ENCODE peak calls at places on chromosomes 5 and 9, in six cellular contexts. J, Q, L, Z, R and S are unnamed samples.

GRCh38 chr9:107794259-107794658 is 304.7 kb upstream of the KLF4 start:
- DNase-seq in J (no peak), Q (no peak), L (no peak), Z (peak), R (no peak), S (no peak)

GRCh38 chr5:126525630-126526245 is 69.3 kb downstream of the ALDH7A1 start:
- DNase-seq in J (peak), Q (no peak), L (peak), Z (no peak), R (no peak), S (no peak)

GRCh38 chr9:70986984-70987383 is 134.4 kb downstream of the TRPM3 start:
- DNase-seq in J (no peak), Q (no peak), L (no peak), Z (no peak), R (no peak), S (no peak)

GRCh38 chr9:720239-720881 is 121.1 kb upstream of the DMRT1 start:
- DNase-seq in J (no peak), Q (no peak), L (no peak), Z (no peak), R (no peak), S (no peak)

GRCh38 chr9:129263836-129264235 is 85.8 kb upstream of the IER5L start:
- DNase-seq in J (no peak), Q (no peak), L (no peak), Z (no peak), R (no peak), S (no peak)

GRCh38 chr9:87713990-87714335 is 12.0 kb upstream of the CTSL start:
- DNase-seq in J (no peak), Q (no peak), L (no peak), Z (no peak), R (no peak), S (no peak)

GRCh38 chr5:172350212-172351181 is 66.9 kb upstream of the UBTD2 start:
- DNase-seq in J (no peak), Q (no peak), L (no peak), Z (no peak), R (no peak), S (no peak)

GRCh38 chr5:94746731-94747124 is 128.3 kb downstream of the SLF1 start:
- DNase-seq in J (no peak), Q (peak), L (no peak), Z (no peak), R (peak), S (no peak)

GRCh38 chr5:150134198-150134588 is 21.5 kb downstream of the PDGFRB start:
- DNase-seq in J (no peak), Q (no peak), L (no peak), Z (no peak), R (no peak), S (no peak)

GRCh38 chr5:108917596-108917995 is 169.9 kb downstream of the FER start:
- DNase-seq in J (no peak), Q (no peak), L (no peak), Z (no peak), R (no peak), S (no peak)

GRCh38 chr5:78895616-78896015 is 89.5 kb downstream of the ARSB start:
- DNase-seq in J (no peak), Q (no peak), L (no peak), Z (no peak), R (no peak), S (no peak)

GRCh38 chr9:80292231-80292630 is 720.5 kb downstream of the TLE4 start:
- DNase-seq in J (no peak), Q (no peak), L (no peak), Z (no peak), R (no peak), S (no peak)

GRCh38 chr5:71887680-71888079 is 168.6 kb downstream of the CARTPT start:
- DNase-seq in J (no peak), Q (peak), L (peak), Z (peak), R (peak), S (peak)

GRCh38 chr5:166276006-166276405 is 2015.4 kb upstream of the WWC1 start:
- DNase-seq in J (no peak), Q (no peak), L (no peak), Z (no peak), R (no peak), S (no peak)

GRCh38 chr5:159605585-159605984 is 275.3 kb upstream of the IL12B start:
- DNase-seq in J (no peak), Q (no peak), L (no peak), Z (no peak), R (no peak), S (no peak)

GRCh38 chr9:9820411-9820810 is 792.4 kb downstream of the PTPRD start:
- DNase-seq in J (no peak), Q (no peak), L (no peak), Z (no peak), R (no peak), S (no peak)

GRCh38 chr9:126366366-126367011 is 39.9 kb downstream of the MVB12B start:
- DNase-seq in J (no peak), Q (no peak), L (no peak), Z (no peak), R (no peak), S (no peak)

GRCh38 chr5:137342764-137343163 is 156.4 kb downstream of the SPOCK1 start:
- DNase-seq in J (no peak), Q (no peak), L (no peak), Z (no peak), R (no peak), S (no peak)

GRCh38 chr5:148938535-148938907 is 112.1 kb downstream of the ADRB2 start:
- DNase-seq in J (peak), Q (no peak), L (no peak), Z (no peak), R (no peak), S (no peak)

GRCh38 chr5:36640949-36641348 is 34.5 kb downstream of the SLC1A3 start:
- DNase-seq in J (no peak), Q (peak), L (no peak), Z (no peak), R (no peak), S (no peak)

GRCh38 chr5:141866111-141866510 is 12.1 kb downstream of the PCDH1 start:
- DNase-seq in J (no peak), Q (no peak), L (peak), Z (no peak), R (no peak), S (no peak)

DNA sequence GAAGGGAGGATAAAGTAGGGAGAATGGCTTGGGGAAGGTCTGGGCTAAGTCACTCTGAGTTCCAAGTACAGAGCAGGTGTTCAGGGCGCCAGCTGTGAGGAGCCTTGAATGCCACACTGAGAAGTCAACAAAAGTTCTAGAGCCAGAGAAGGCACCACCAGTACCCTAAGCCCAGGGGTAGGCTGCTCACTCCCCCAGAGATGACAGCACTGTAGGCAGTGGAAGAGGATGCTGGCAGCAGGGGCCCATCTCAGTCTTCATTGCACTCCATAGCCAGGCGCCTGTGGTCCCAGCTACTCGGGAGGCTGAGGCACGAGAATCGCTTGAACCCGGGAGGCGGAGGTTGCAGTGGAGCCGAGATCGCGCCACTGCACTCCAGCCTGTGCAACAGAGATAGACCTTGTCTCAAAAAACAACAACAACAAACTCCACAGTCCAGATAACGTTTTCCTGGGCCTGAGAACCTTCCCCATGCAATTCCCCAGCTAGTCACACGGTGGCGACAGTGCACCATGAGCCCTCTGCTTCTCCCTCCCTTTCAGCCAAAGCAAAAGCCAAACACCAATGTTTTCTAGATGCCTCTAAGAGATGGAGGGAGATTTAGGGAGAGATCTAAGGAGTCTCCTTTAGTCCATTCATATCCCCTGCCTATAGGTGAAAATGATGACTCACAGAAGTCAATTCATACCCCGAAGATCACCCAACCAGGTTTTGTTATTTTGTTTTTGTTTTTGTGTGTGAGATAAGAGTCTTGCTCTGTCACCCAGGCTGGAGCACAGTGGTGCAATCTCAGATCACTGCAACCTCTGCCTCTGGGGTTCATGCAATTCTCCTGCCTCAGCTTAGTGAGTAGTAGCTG is 19.8 kb upstream of the NSD1 start:
- DNase-seq in J (peak), Q (peak), L (peak), Z (peak), R (peak), S (peak)
- TF ChIP-seq POLR2AphosphoS5 in J (no peak), Q (no peak), L (no peak), Z (peak), R (no peak), S (no peak)

GRCh38 chr5:143542798-143543144 is 139.3 kb upstream of the NR3C1 start:
- DNase-seq in J (no peak), Q (no peak), L (no peak), Z (no peak), R (no peak), S (no peak)
- TF ChIP-seq GABPA in J (no peak), Q (no peak), L (no peak), Z (no peak), R (no peak), S (no peak)

GRCh38 chr5:87169300-87169991 is 98.2 kb upstream of the RASA1 start:
- DNase-seq in J (no peak), Q (no peak), L (no peak), Z (no peak), R (no peak), S (no peak)
- TF ChIP-seq POLR2AphosphoS5 in J (no peak), Q (no peak), L (no peak), Z (no peak), R (no peak), S (no peak)

GRCh38 chr9:113560621-113560915 is 97.0 kb downstream of the RGS3 start:
- DNase-seq in J (no peak), Q (no peak), L (no peak), Z (no peak), R (no peak), S (no peak)
- TF ChIP-seq GABPA in J (no peak), Q (no peak), L (no peak), Z (no peak), R (no peak), S (no peak)

DNA sequence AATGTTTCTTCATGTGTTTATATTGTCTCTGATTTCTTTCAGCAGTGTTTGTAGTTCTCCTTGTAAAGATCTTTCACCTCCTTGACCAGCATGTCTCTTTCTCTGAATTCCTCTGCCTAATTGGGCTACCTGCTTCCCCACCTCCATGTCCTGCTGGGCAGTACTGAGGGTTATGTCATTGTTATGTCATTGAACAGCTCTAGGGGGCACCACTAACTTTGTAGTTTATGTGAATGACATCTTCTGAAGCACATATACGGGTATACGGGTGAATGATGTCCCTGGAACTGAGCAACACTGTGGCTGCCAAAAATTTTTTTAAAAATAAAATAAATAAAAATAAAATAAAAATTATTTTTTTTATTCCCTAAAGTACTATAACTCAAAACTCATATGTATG is 16.9 kb upstream of the SNCAIP start:
- DNase-seq in J (no peak), Q (no peak), L (peak), Z (peak), R (no peak), S (peak)
- TF ChIP-seq POLR2AphosphoS5 in J (no peak), Q (no peak), L (no peak), Z (no peak), R (no peak), S (no peak)

GRCh38 chr9:123327697-123328100 is 28.3 kb upstream of the CRB2 start:
- DNase-seq in J (no peak), Q (no peak), L (no peak), Z (no peak), R (no peak), S (no peak)
- TF ChIP-seq GABPA in J (no peak), Q (no peak), L (no peak), Z (no peak), R (no peak), S (no peak)

GRCh38 chr9:137152844-137153405 is 14.0 kb downstream of the GRIN1 start:
- DNase-seq in J (no peak), Q (no peak), L (no peak), Z (no peak), R (no peak), S (no peak)
- TF ChIP-seq POLR2AphosphoS5 in J (no peak), Q (no peak), L (no peak), Z (no peak), R (peak), S (no peak)

DNA sequence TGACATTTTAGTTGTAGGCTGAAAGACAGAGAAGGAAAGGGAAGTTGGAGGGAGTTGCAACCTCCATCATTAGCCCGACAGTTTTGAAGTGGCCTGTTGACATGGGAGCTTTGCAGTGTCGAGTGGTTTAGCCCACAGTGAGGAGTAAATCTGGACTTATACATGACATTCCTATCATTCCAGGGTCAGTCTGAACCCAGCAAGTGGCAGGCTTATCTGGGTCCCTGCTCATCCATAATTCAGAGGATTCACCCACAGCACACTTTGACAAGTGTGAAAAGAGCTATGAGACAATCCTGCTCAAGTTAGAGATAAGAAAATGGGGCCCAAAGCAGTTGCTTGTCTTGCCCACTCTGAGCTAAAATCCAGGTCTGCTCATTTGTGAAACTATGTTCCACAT is 8.4 kb upstream of the TNC start:
- DNase-seq in J (no peak), Q (no peak), L (no peak), Z (no peak), R (no peak), S (no peak)
- TF ChIP-seq GABPA in J (no peak), Q (no peak), L (no peak), Z (no peak), R (no peak), S (no peak)